ENCODE peak calls at places on chromosome 21, in four cellular contexts. Z is stimulated activated naive CD4-positive, alpha-beta T cell treated with Interleukin-2 at 50 U/mL for 16 hours; U is RWPE1; T is OCI-M1. G is an unnamed sample.

GRCh38 chr21:15063821-15064575 is 802 bp downstream of the NRIP1 start:
- DNase-seq in Z (no peak), U (peak; percentile 38), T (peak; percentile 67), G (peak; percentile 22)

GRCh38 chr21:46118871-46119564 is 21.1 kb downstream of the COL6A2 start:
- DNase-seq in Z (no peak), U (no peak), T (no peak), G (no peak)

GRCh38 chr21:44658913-44659595 is 1.3 kb downstream of the KRTAP12-3 start:
- DNase-seq in Z (no peak), U (no peak), T (no peak), G (peak; percentile 29)

GRCh38 chr21:44439211-44439600 is 16.1 kb upstream of the LRRC3 start:
- DNase-seq in Z (no peak), U (no peak), T (no peak), G (no peak)

GRCh38 chr21:37435120-37435519 is 68.5 kb downstream of the DYRK1A start:
- DNase-seq in Z (no peak), U (peak; percentile 49), T (peak; percentile 99), G (peak; percentile 46)

GRCh38 chr21:46002841-46003574 is 21.4 kb downstream of the COL6A1 start:
- DNase-seq in Z (no peak), U (no peak), T (no peak), G (no peak)

GRCh38 chr21:27429612-27430361 is 462.9 kb upstream of the ADAMTS5 start:
- DNase-seq in Z (no peak), U (no peak), T (no peak), G (no peak)

GRCh38 chr21:41349607-41350390 is 12.0 kb upstream of the MX2 start:
- DNase-seq in Z (no peak), U (no peak), T (no peak), G (no peak)

GRCh38 chr21:40143822-40144525 is 276.7 kb downstream of the PCP4 start:
- DNase-seq in Z (no peak), U (peak; percentile 15), T (peak; percentile 84), G (peak; percentile 47)

GRCh38 chr21:42032968-42033367 is 22.8 kb upstream of the ZBTB21 start:
- DNase-seq in Z (no peak), U (no peak), T (no peak), G (no peak)

GRCh38 chr21:27371065-27371464 is 404.2 kb upstream of the ADAMTS5 start:
- DNase-seq in Z (no peak), U (no peak), T (no peak), G (no peak)

GRCh38 chr21:45764792-45765191 is 121.3 kb downstream of the PCBP3 start:
- DNase-seq in Z (no peak), U (no peak), T (no peak), G (no peak)

GRCh38 chr21:25895565-25896205 is 160.9 kb downstream of the GABPA start:
- DNase-seq in Z (no peak), U (peak; percentile 48), T (peak; percentile 50), G (peak; percentile 17)

GRCh38 chr21:31946236-31946635 is 73.4 kb downstream of the HUNK start:
- DNase-seq in Z (no peak), U (no peak), T (no peak), G (no peak)

GRCh38 chr21:37101384-37101783 is 28.3 kb downstream of the TTC3 start:
- DNase-seq in Z (no peak), U (no peak), T (no peak), G (no peak)

GRCh38 chr21:28922368-28922767 is 70.3 kb downstream of the LTN1 start:
- DNase-seq in Z (no peak), U (no peak), T (no peak), G (no peak)

GRCh38 chr21:37257526-37257966 is 9.6 kb downstream of the VPS26C start:
- DNase-seq in Z (no peak), U (peak; percentile 8), T (peak; percentile 96), G (no peak)

G was measured in activated CD4-positive, alpha-beta memory T cell treated with anti-CD3 and anti-CD28 coated beads for 36 hours.